ENCODE peak calls at places on chromosome 18, in nine cellular contexts. One of them, this sample, is unnamed.

GRCh38 chr18:42719221-42719620 is 396.3 kb downstream of the RIT2 start:
- DNase-seq in tibial artery: no peak
- DNase-seq in effector memory CD4-positive, alpha-beta T cell: no peak
- DNase-seq in hepatocyte: no peak
- DNase-seq in neural progenitor cell: no peak
- DNase-seq in WERI-Rb-1: no peak
- DNase-seq in PC-9: no peak
- DNase-seq in upper lobe of right lung: no peak
- DNase-seq in HL-60: no peak
- DNase-seq in this sample: no peak

GRCh38 chr18:60684843-60685513 is 312.4 kb upstream of the MC4R start:
- DNase-seq in tibial artery: no peak
- DNase-seq in effector memory CD4-positive, alpha-beta T cell: no peak
- DNase-seq in hepatocyte: no peak
- DNase-seq in neural progenitor cell: peak
- DNase-seq in WERI-Rb-1: no peak
- DNase-seq in PC-9: no peak
- DNase-seq in upper lobe of right lung: no peak
- DNase-seq in HL-60: no peak
- DNase-seq in this sample: no peak

GRCh38 chr18:13612111-13612997 is 114.0 kb downstream of the FAM210A start:
- DNase-seq in tibial artery: no peak
- DNase-seq in effector memory CD4-positive, alpha-beta T cell: peak
- DNase-seq in hepatocyte: no peak
- DNase-seq in neural progenitor cell: no peak
- DNase-seq in WERI-Rb-1: no peak
- DNase-seq in PC-9: no peak
- DNase-seq in upper lobe of right lung: no peak
- DNase-seq in HL-60: peak
- DNase-seq in this sample: no peak

GRCh38 chr18:79508565-79509535 is 113.1 kb downstream of the NFATC1 start:
- DNase-seq in tibial artery: peak
- DNase-seq in effector memory CD4-positive, alpha-beta T cell: no peak
- DNase-seq in hepatocyte: no peak
- DNase-seq in neural progenitor cell: no peak
- DNase-seq in WERI-Rb-1: no peak
- DNase-seq in PC-9: no peak
- DNase-seq in upper lobe of right lung: peak
- DNase-seq in HL-60: peak
- DNase-seq in this sample: peak

GRCh38 chr18:50507120-50507590 is 52.7 kb upstream of the MAPK4 start:
- DNase-seq in tibial artery: no peak
- DNase-seq in effector memory CD4-positive, alpha-beta T cell: no peak
- DNase-seq in hepatocyte: peak
- DNase-seq in neural progenitor cell: peak
- DNase-seq in WERI-Rb-1: peak
- DNase-seq in PC-9: peak
- DNase-seq in upper lobe of right lung: no peak
- DNase-seq in HL-60: no peak
- DNase-seq in this sample: no peak

GRCh38 chr18:13539843-13540535 is 186.4 kb downstream of the FAM210A start:
- DNase-seq in tibial artery: no peak
- DNase-seq in effector memory CD4-positive, alpha-beta T cell: no peak
- DNase-seq in hepatocyte: no peak
- DNase-seq in neural progenitor cell: no peak
- DNase-seq in WERI-Rb-1: no peak
- DNase-seq in PC-9: no peak
- DNase-seq in upper lobe of right lung: no peak
- DNase-seq in HL-60: no peak
- DNase-seq in this sample: no peak

GRCh38 chr18:58909521-58909920 is 44.8 kb downstream of the ZNF532 start:
- DNase-seq in tibial artery: no peak
- DNase-seq in effector memory CD4-positive, alpha-beta T cell: no peak
- DNase-seq in hepatocyte: no peak
- DNase-seq in neural progenitor cell: no peak
- DNase-seq in WERI-Rb-1: no peak
- DNase-seq in PC-9: no peak
- DNase-seq in upper lobe of right lung: no peak
- DNase-seq in HL-60: no peak
- DNase-seq in this sample: no peak

GRCh38 chr18:79068299-79068945 is 772 bp upstream of the ATP9B start:
- DNase-seq in tibial artery: no peak
- DNase-seq in effector memory CD4-positive, alpha-beta T cell: peak
- DNase-seq in hepatocyte: no peak
- DNase-seq in neural progenitor cell: no peak
- DNase-seq in WERI-Rb-1: no peak
- DNase-seq in PC-9: no peak
- DNase-seq in upper lobe of right lung: no peak
- DNase-seq in HL-60: no peak
- DNase-seq in this sample: no peak

DNA sequence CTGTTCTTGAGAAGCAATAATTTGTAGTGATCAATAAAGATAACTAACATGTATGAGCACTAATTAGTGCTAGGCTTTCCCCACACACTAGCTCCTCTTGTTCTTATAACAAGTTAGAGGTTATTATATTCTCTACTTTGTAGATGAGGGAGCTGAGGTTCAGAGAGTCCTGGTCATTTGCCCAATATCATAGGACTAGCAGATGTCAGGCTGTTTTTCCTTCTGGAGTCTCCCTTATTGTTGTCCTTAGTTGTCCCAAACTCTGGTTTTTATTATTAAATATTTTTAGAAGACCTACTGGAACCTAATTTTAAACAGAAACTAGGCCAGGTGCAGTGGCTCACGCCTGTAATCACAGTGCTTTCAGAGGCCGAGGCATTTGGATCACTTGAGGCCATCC is 16.5 kb upstream of the TTC39C start:
- DNase-seq in tibial artery: no peak
- DNase-seq in effector memory CD4-positive, alpha-beta T cell: no peak
- DNase-seq in hepatocyte: no peak
- DNase-seq in neural progenitor cell: no peak
- DNase-seq in WERI-Rb-1: no peak
- DNase-seq in PC-9: no peak
- DNase-seq in upper lobe of right lung: no peak
- DNase-seq in HL-60: no peak
- DNase-seq in this sample: no peak
- H3K27ac ChIP-seq in tibial artery: no peak
- H3K27ac ChIP-seq in effector memory CD4-positive, alpha-beta T cell: peak
- H3K27ac ChIP-seq in hepatocyte: no peak
- H3K27ac ChIP-seq in neural progenitor cell: no peak
- H3K27ac ChIP-seq in WERI-Rb-1: no peak
- H3K27ac ChIP-seq in PC-9: no peak
- H3K27ac ChIP-seq in upper lobe of right lung: no peak
- H3K27ac ChIP-seq in HL-60: no peak
- H3K27ac ChIP-seq in this sample: no peak

GRCh38 chr18:22180722-22181121 is 11.3 kb downstream of the GATA6 start:
- DNase-seq in tibial artery: no peak
- DNase-seq in effector memory CD4-positive, alpha-beta T cell: no peak
- DNase-seq in hepatocyte: no peak
- DNase-seq in neural progenitor cell: no peak
- DNase-seq in WERI-Rb-1: no peak
- DNase-seq in PC-9: no peak
- DNase-seq in upper lobe of right lung: no peak
- DNase-seq in HL-60: no peak
- DNase-seq in this sample: no peak
- H3K27ac ChIP-seq in tibial artery: peak
- H3K27ac ChIP-seq in effector memory CD4-positive, alpha-beta T cell: no peak
- H3K27ac ChIP-seq in hepatocyte: peak
- H3K27ac ChIP-seq in neural progenitor cell: no peak
- H3K27ac ChIP-seq in WERI-Rb-1: no peak
- H3K27ac ChIP-seq in PC-9: no peak
- H3K27ac ChIP-seq in upper lobe of right lung: no peak
- H3K27ac ChIP-seq in HL-60: no peak
- H3K27ac ChIP-seq in this sample: no peak

DNA sequence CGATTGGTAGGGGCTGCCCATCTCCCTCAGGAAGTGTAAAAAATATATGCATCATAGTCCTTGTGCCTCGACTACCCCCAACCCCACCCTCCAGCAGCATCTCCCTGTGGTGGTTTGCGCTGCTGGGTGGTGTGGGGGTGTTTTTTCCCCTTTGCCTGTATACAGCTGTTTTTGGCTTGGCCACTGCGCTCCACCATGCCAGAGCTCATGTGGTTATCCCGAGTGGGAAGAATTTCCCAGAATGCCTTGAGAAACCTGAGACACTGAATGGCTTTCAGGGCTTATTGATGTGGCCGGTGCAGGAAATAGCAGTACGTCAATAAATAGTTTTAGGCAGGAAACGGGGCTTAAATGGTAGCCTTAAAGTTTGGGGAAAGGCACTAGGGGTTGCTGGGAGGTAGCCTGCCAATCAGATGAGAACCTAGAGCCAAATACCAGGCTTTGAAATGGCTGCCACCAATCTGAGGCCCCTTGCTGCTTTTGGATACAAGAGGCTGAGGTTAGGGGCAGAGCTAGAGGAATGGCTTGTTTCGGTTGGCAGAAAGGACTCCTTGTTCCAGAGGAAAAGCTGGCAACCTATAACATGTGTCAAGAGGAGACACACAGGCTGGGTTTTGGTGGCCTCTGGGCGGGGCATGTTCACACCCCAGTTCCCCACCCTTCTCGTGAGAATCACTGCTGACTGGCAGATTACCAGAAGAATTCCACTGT is 144.1 kb downstream of the SMAD7 start:
- DNase-seq in tibial artery: peak
- DNase-seq in effector memory CD4-positive, alpha-beta T cell: no peak
- DNase-seq in hepatocyte: no peak
- DNase-seq in neural progenitor cell: no peak
- DNase-seq in WERI-Rb-1: peak
- DNase-seq in PC-9: no peak
- DNase-seq in upper lobe of right lung: peak
- DNase-seq in HL-60: no peak
- DNase-seq in this sample: peak
- H3K27ac ChIP-seq in tibial artery: peak
- H3K27ac ChIP-seq in effector memory CD4-positive, alpha-beta T cell: peak
- H3K27ac ChIP-seq in hepatocyte: peak
- H3K27ac ChIP-seq in neural progenitor cell: no peak
- H3K27ac ChIP-seq in WERI-Rb-1: no peak
- H3K27ac ChIP-seq in PC-9: no peak
- H3K27ac ChIP-seq in upper lobe of right lung: peak
- H3K27ac ChIP-seq in HL-60: no peak
- H3K27ac ChIP-seq in this sample: peak

GRCh38 chr18:31498450-31499156 is 626 bp downstream of the DSG2 start:
- DNase-seq in tibial artery: no peak
- DNase-seq in effector memory CD4-positive, alpha-beta T cell: no peak
- DNase-seq in hepatocyte: no peak
- DNase-seq in neural progenitor cell: peak
- DNase-seq in WERI-Rb-1: no peak
- DNase-seq in PC-9: no peak
- DNase-seq in upper lobe of right lung: no peak
- DNase-seq in HL-60: no peak
- DNase-seq in this sample: no peak

GRCh38 chr18:31499157-31499524 is 1.2 kb downstream of the DSG2 start:
- DNase-seq in tibial artery: no peak
- DNase-seq in effector memory CD4-positive, alpha-beta T cell: no peak
- DNase-seq in hepatocyte: no peak
- DNase-seq in neural progenitor cell: no peak
- DNase-seq in WERI-Rb-1: no peak
- DNase-seq in PC-9: no peak
- DNase-seq in upper lobe of right lung: no peak
- DNase-seq in HL-60: no peak
- DNase-seq in this sample: no peak

GRCh38 chr18:31500161-31500688 is 2.2 kb downstream of the DSG2 start:
- DNase-seq in tibial artery: no peak
- DNase-seq in effector memory CD4-positive, alpha-beta T cell: no peak
- DNase-seq in hepatocyte: no peak
- DNase-seq in neural progenitor cell: no peak
- DNase-seq in WERI-Rb-1: no peak
- DNase-seq in PC-9: no peak
- DNase-seq in upper lobe of right lung: no peak
- DNase-seq in HL-60: no peak
- DNase-seq in this sample: no peak

GRCh38 chr18:31497711-31498449 is at the start of gene DSG2:
- DNase-seq in tibial artery: no peak
- DNase-seq in effector memory CD4-positive, alpha-beta T cell: no peak
- DNase-seq in hepatocyte: peak
- DNase-seq in neural progenitor cell: peak
- DNase-seq in WERI-Rb-1: peak
- DNase-seq in PC-9: peak
- DNase-seq in upper lobe of right lung: peak
- DNase-seq in HL-60: no peak
- DNase-seq in this sample: peak

DNA sequence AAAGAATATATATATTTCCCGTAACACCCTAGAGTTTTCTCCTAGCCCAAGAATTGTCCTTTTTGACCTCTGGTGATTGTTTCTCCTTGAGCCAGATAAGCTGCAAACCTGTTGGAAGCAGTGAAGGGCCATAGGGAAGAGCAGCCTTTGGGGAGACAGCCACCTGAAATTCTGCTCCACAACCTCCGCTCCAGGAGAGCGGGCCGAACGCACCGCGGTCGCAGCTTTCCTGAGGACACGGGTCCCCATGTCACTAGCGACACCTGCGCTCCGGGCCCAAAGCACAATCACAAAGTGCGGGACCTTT is 620 bp upstream of the DSG2 start:
- DNase-seq in tibial artery: no peak
- DNase-seq in effector memory CD4-positive, alpha-beta T cell: no peak
- DNase-seq in hepatocyte: no peak
- DNase-seq in neural progenitor cell: no peak
- DNase-seq in WERI-Rb-1: no peak
- DNase-seq in PC-9: no peak
- DNase-seq in upper lobe of right lung: no peak
- DNase-seq in HL-60: no peak
- DNase-seq in this sample: peak
- H3K27ac ChIP-seq in tibial artery: no peak
- H3K27ac ChIP-seq in effector memory CD4-positive, alpha-beta T cell: no peak
- H3K27ac ChIP-seq in hepatocyte: peak
- H3K27ac ChIP-seq in neural progenitor cell: no peak
- H3K27ac ChIP-seq in WERI-Rb-1: no peak
- H3K27ac ChIP-seq in PC-9: no peak
- H3K27ac ChIP-seq in upper lobe of right lung: peak
- H3K27ac ChIP-seq in HL-60: no peak
- H3K27ac ChIP-seq in this sample: peak

GRCh38 chr18:7878265-7879173 is 311.4 kb downstream of the PTPRM start:
- DNase-seq in tibial artery: no peak
- DNase-seq in effector memory CD4-positive, alpha-beta T cell: no peak
- DNase-seq in hepatocyte: no peak
- DNase-seq in neural progenitor cell: peak
- DNase-seq in WERI-Rb-1: no peak
- DNase-seq in PC-9: no peak
- DNase-seq in upper lobe of right lung: no peak
- DNase-seq in HL-60: no peak
- DNase-seq in this sample: no peak
- H3K27ac ChIP-seq in tibial artery: no peak
- H3K27ac ChIP-seq in effector memory CD4-positive, alpha-beta T cell: no peak
- H3K27ac ChIP-seq in hepatocyte: peak
- H3K27ac ChIP-seq in neural progenitor cell: peak
- H3K27ac ChIP-seq in WERI-Rb-1: no peak
- H3K27ac ChIP-seq in PC-9: peak
- H3K27ac ChIP-seq in upper lobe of right lung: peak
- H3K27ac ChIP-seq in HL-60: no peak
- H3K27ac ChIP-seq in this sample: peak

This sample was measured in left lung.